ENCODE peak calls at places on chromosomes 12 and 14, in four cellular contexts. L is cardiac muscle cell, M is body of pancreas, Q is right cardiac atrium. K is an unnamed sample. For H3K4me1, the result is how much of the 10 kb centered on the place peaks cover.

GRCh38 chr14:68124885-68125731 is 305.5 kb downstream of the RAD51B start:
- DNase-seq in L (no peak), M (no peak), Q (no peak), K (no peak)

GRCh38 chr12:73383584-73384229 is 1111.5 kb downstream of the TRHDE start:
- DNase-seq in L (no peak), M (no peak), Q (no peak), K (no peak)

GRCh38 chr14:75334191-75335051 is 55.8 kb downstream of the FOS start:
- DNase-seq in L (no peak), M (no peak), Q (peak), K (peak)

GRCh38 chr14:50865677-50866076 is 6.2 kb upstream of the ABHD12B start:
- DNase-seq in L (no peak), M (no peak), Q (no peak), K (no peak)

GRCh38 chr12:19236656-19237055 is 107.1 kb downstream of the PLEKHA5 start:
- DNase-seq in L (no peak), M (no peak), Q (no peak), K (no peak)

GRCh38 chr14:99378782-99379214 is 101.9 kb downstream of the SETD3 start:
- DNase-seq in L (no peak), M (no peak), Q (no peak), K (no peak)

GRCh38 chr14:106067935-106068334 is 541.6 kb downstream of the TMEM121 start:
- DNase-seq in L (no peak), M (no peak), Q (no peak), K (no peak)

GRCh38 chr12:12645485-12645884 is 33.8 kb downstream of the CREBL2 start:
- DNase-seq in L (peak), M (peak), Q (no peak), K (peak)

GRCh38 chr14:88518592-88519512 is 36.0 kb downstream of the PTPN21 start:
- DNase-seq in L (no peak), M (no peak), Q (no peak), K (no peak)

GRCh38 chr12:47193066-47193465 is 113.3 kb upstream of the AMIGO2 start:
- DNase-seq in L (no peak), M (no peak), Q (no peak), K (no peak)

GRCh38 chr12:66190519-66191406 is 1.7 kb downstream of the IRAK3 start:
- DNase-seq in L (no peak), M (no peak), Q (no peak), K (no peak)
- H3K27ac ChIP-seq in L (no peak), M (no peak), Q (peak), K (no peak)

DNA sequence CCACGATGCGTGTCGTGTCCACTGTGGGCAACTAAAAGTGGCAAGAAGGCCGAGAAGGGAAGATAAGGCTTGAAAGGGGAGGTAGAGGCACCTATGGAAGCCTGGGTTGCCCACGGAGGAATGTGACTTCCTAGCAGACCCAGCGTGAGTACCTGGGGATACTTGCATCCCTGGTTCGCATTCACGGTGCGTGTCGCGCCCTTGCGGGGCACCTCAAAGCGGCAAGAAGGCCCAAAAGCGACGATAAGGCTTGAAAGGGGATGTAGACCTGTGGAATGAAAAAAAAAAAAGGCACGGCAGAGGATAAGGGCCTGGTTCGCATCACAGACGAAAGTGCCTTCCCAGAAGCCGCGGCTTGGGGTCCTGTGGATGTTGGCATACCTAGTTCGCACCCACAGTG is 282.9 kb downstream of the ALG10 start:
- DNase-seq in L (no peak), M (no peak), Q (peak), K (no peak)
- H3K4me3 ChIP-seq in L (no peak), M (no peak), Q (no peak), K (no peak)

GRCh38 chr12:54173906-54174471 is 14.8 kb downstream of the SMUG1 start:
- DNase-seq in L (no peak), M (no peak), Q (no peak), K (no peak)
- H3K4me1 ChIP-seq in L (under half), M (under half), Q (under half), K (under half)

DNA sequence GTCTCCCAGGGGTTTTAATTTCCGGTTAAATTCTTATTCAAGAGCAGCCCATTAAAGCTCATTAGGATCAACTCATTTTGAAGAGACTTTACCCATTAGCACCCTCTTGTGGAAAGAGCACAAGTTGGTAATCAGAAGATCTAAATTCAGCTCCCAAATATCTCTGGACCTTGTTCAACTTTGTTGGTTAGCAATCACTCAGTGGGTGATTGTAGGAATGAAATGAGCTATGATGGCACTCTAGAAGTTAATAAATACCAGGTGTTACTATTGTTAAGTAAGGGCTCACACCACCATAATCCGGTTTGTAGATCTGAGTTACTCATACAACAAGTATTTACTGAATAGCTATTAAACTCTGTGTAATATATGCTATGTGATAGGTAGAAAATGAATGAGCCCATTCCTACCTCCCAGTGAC is 42.9 kb downstream of the TRIP11 start:
- DNase-seq in L (peak), M (no peak), Q (no peak), K (peak)
- H3K27ac ChIP-seq in L (no peak), M (peak), Q (no peak), K (no peak)

GRCh38 chr12:55828357-55828756 is 1.0 kb downstream of the DNAJC14 start:
- DNase-seq in L (no peak), M (no peak), Q (no peak), K (no peak)
- H3K4me3 ChIP-seq in L (no peak), M (no peak), Q (peak), K (peak)